ENCODE peak calls at places on chromosomes 6 and 20, in seven cellular contexts. T is HepG2, B is A549, G is HCT116, K is uterus, V is H1, J is transverse colon. L is an unnamed sample. For H3K9me3, the result is how much of the 10 kb centered on the place peaks cover.

GRCh38 chr6:12886961-12887775 is 170.6 kb downstream of the PHACTR1 start:
- DNase-seq in J (no peak), K (no peak), T (no peak), B (no peak), G (no peak), V (peak), L (no peak)

GRCh38 chr6:20688710-20689500 is 154.6 kb downstream of the CDKAL1 start:
- DNase-seq in J (no peak), V (no peak), K (no peak), T (no peak), B (no peak), G (no peak), L (no peak)

GRCh38 chr6:124888581-124889371 is 73.5 kb upstream of the RNF217 start:
- DNase-seq in T (no peak), G (no peak), K (no peak), J (no peak), V (no peak), B (peak), L (no peak)

GRCh38 chr6:133894795-133895401 is 6.0 kb downstream of the TCF21 start:
- DNase-seq in G (no peak), B (peak), V (no peak), J (no peak), K (peak), T (no peak), L (no peak)

GRCh38 chr6:19761114-19761513 is 76.1 kb upstream of the ID4 start:
- DNase-seq in T (no peak), K (no peak), G (no peak), V (no peak), J (no peak), B (no peak), L (no peak)

GRCh38 chr6:54935739-54936138 is 89.2 kb downstream of the FAM83B start:
- DNase-seq in G (peak), T (no peak), B (peak), V (no peak), K (no peak), J (no peak), L (no peak)

GRCh38 chr6:17703256-17703694 is 3.5 kb downstream of the NUP153 start:
- DNase-seq in V (no peak), B (peak), K (peak), T (peak), G (no peak), J (no peak), L (no peak)

GRCh38 chr20:61572789-61573188 is 320.7 kb downstream of the CDH4 start:
- DNase-seq in B (no peak), V (no peak), T (no peak), J (no peak), G (no peak), K (no peak), L (no peak)

GRCh38 chr6:128492386-128492785 is 28.0 kb downstream of the PTPRK start:
- DNase-seq in V (no peak), G (no peak), B (peak), K (no peak), J (no peak), T (no peak), L (peak)

GRCh38 chr20:43262341-43262740 is 72.6 kb upstream of the PTPRT start:
- DNase-seq in B (no peak), T (peak), G (no peak), V (no peak), J (no peak), K (no peak), L (no peak)

GRCh38 chr6:170031096-170031471 is 259.8 kb downstream of the DLL1 start:
- DNase-seq in J (peak), T (no peak), G (no peak), K (no peak), B (no peak), V (no peak), L (peak)

GRCh38 chr20:24683676-24684075 is 214.2 kb downstream of the SYNDIG1 start:
- DNase-seq in G (no peak), T (no peak), B (no peak), K (no peak), V (no peak), J (no peak), L (no peak)

GRCh38 chr20:43910564-43910963 is 4.1 kb upstream of the TOX2 start:
- DNase-seq in G (no peak), K (no peak), J (no peak), B (no peak), V (no peak), T (no peak), L (no peak)

GRCh38 chr6:11263185-11263817 is 30.8 kb upstream of the NEDD9 start:
- DNase-seq in G (no peak), B (peak), T (peak), V (no peak), K (peak), J (peak), L (no peak)

GRCh38 chr6:88870728-88871330 is 92.6 kb downstream of the RNGTT start:
- DNase-seq in B (peak), K (peak), T (peak), G (peak), V (no peak), J (peak), L (no peak)

GRCh38 chr6:21808551-21809181 is 215.1 kb downstream of the SOX4 start:
- DNase-seq in G (no peak), T (no peak), V (no peak), B (no peak), K (peak), J (peak), L (no peak)

GRCh38 chr6:24154121-24154520 is 28.1 kb downstream of the NRSN1 start:
- DNase-seq in G (no peak), V (no peak), T (no peak), K (no peak), B (peak), J (no peak), L (no peak)

GRCh38 chr20:20276806-20277530 is 90.9 kb upstream of the INSM1 start:
- DNase-seq in V (no peak), J (no peak), G (no peak), T (no peak), K (no peak), B (no peak), L (no peak)

GRCh38 chr6:158058156-158058723 is 76.6 kb downstream of the SYNJ2 start:
- DNase-seq in J (no peak), K (no peak), B (no peak), G (no peak), T (no peak), V (no peak), L (no peak)

GRCh38 chr6:68876792-68877493 is 241.9 kb downstream of the ADGRB3 start:
- DNase-seq in J (no peak), B (peak), V (no peak), T (peak), K (no peak), G (no peak), L (no peak)

GRCh38 chr20:20237093-20237959 is 130.6 kb upstream of the INSM1 start:
- DNase-seq in J (peak), G (peak), B (peak), V (peak), K (no peak), T (peak), L (peak)

GRCh38 chr6:156790711-156791110 is 13.5 kb downstream of the ARID1B start:
- DNase-seq in K (no peak), B (no peak), J (no peak), V (no peak), T (no peak), G (no peak), L (no peak)

GRCh38 chr20:31712564-31713311 is 9.9 kb downstream of the BCL2L1 start:
- DNase-seq in J (peak), V (peak), B (peak), T (peak), G (peak), K (peak), L (peak)

GRCh38 chr6:42512498-42513042 is 51.3 kb upstream of the UBR2 start:
- DNase-seq in K (no peak), J (no peak), B (no peak), G (no peak), T (no peak), V (no peak), L (no peak)

GRCh38 chr6:120869397-120869796 is 464.9 kb downstream of the TBC1D32 start:
- DNase-seq in K (no peak), B (no peak), J (no peak), T (no peak), V (no peak), G (no peak), L (no peak)

GRCh38 chr6:170137176-170137891 is 153.5 kb downstream of the DLL1 start:
- DNase-seq in J (peak), K (peak), G (no peak), T (no peak), B (no peak), V (peak), L (peak)

GRCh38 chr6:166530211-166531045 is 56.0 kb downstream of the RAMACL start:
- DNase-seq in B (peak), V (no peak), T (no peak), G (peak), K (no peak), J (no peak), L (no peak)

GRCh38 chr6:89369009-89369408 is 16.5 kb upstream of the UBE2J1 start:
- DNase-seq in K (peak), T (peak), G (no peak), J (peak), V (no peak), B (peak), L (peak)

GRCh38 chr6:138044458-138044857 is 62.8 kb downstream of the PERP start:
- DNase-seq in B (no peak), K (no peak), T (no peak), J (no peak), V (no peak), G (no peak), L (no peak)

GRCh38 chr20:58829531-58829941 is 21.2 kb downstream of the GNAS-AS1 start:
- DNase-seq in G (no peak), B (no peak), K (no peak), T (no peak), J (no peak), V (no peak), L (peak)

GRCh38 chr6:111748247-111748647 is 125.0 kb downstream of the FYN start:
- DNase-seq in K (no peak), J (no peak), T (no peak), G (no peak), B (no peak), V (peak), L (no peak)

DNA sequence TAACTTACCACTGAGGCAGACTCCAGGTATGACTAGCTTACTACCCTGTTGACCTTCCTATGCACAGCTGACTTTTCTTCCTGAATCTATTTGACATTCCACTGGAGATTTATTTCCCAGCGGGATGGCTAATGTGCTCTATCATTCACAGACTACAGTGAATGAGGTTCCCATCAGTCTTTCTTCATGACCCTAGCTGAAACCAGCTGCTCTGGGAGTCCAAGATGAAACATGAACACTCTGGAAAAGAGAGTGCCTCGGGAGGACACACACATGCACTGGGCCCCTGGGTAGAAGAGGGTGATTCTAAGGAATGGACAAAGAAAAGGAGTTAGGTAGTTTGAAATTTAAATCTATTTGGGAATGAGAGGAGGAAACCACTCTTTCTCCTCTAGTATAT is 82.6 kb upstream of the DST start:
- DNase-seq in B (no peak), J (no peak), T (peak), G (no peak), K (no peak), V (no peak), L (no peak)
- H3K27ac ChIP-seq in B (peak), J (peak), T (peak), G (peak), K (no peak), V (no peak), L (no peak)

GRCh38 chr6:364609-365540 is 26.7 kb upstream of the IRF4 start:
- DNase-seq in G (no peak), V (no peak), T (no peak), B (no peak), J (no peak), K (no peak), L (no peak)
- H3K9me3 ChIP-seq in G (under half), V (half or more), T (under half), B (under half), J (under half), K (under half), L (under half)

GRCh38 chr6:3749991-3750323 is 1.6 kb downstream of the PXDC1 start:
- DNase-seq in B (no peak), T (peak), J (peak), V (no peak), G (no peak), K (peak), L (peak)

GRCh38 chr6:3751019-3751729 is at the start of gene PXDC1:
- DNase-seq in K (no peak), J (no peak), G (no peak), V (peak), B (no peak), T (no peak), L (no peak)

GRCh38 chr6:3749390-3749978 is 2.0 kb downstream of the PXDC1 start:
- DNase-seq in B (no peak), K (no peak), V (no peak), J (peak), T (no peak), G (no peak), L (peak)

GRCh38 chr6:3751730-3752537 is 421 bp upstream of the PXDC1 start:
- DNase-seq in V (peak), K (peak), T (peak), G (peak), B (peak), J (peak), L (peak)

GRCh38 chr6:3750324-3751018 is 1.0 kb downstream of the PXDC1 start:
- DNase-seq in B (no peak), V (peak), K (peak), G (no peak), J (peak), T (peak), L (peak)
- TF ChIP-seq POLR2A in B (no peak), V (no peak), K (peak), G (no peak), J (peak), T (no peak), L (peak)

DNA sequence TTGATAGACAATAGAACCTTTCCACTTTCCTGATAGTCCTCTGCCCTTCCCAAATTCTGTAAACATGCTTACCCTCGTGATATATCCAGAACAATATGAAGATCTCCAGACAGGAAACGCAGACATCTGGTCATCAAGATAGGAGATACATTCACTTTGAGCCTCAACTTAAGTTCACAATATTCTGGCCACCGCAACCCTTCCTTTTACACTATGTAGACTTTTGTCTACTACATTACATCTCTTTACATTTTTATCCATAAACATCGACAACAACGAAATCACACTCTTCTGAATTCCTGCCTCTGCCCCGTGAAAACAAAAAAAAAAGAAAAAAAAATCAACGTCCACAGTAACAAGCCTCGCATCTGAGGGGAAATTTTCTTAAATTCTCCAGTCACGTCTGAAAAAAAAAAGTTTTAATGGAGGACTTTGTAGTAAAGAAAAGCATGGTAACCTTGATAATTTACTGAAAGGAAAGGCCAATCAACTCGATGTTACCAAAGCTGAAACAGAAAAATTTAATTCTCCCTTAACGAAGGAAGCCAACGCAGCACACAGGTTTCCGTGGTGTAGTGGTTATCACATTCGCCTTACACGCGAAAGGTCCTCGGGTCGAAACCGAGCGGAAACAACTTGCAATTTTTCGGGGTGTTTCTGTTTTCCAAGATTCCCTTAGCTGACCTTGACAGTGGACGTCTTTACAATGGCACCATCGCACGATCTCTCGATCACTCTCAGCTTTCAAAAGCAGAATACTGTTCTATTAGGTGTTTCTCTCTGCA is 21.8 kb downstream of the POM121L2 start:
- DNase-seq in T (peak), K (no peak), V (peak), J (no peak), G (no peak), B (peak), L (no peak)
- H3K27ac ChIP-seq in T (no peak), K (no peak), V (no peak), J (no peak), G (no peak), B (peak), L (no peak)

DNA sequence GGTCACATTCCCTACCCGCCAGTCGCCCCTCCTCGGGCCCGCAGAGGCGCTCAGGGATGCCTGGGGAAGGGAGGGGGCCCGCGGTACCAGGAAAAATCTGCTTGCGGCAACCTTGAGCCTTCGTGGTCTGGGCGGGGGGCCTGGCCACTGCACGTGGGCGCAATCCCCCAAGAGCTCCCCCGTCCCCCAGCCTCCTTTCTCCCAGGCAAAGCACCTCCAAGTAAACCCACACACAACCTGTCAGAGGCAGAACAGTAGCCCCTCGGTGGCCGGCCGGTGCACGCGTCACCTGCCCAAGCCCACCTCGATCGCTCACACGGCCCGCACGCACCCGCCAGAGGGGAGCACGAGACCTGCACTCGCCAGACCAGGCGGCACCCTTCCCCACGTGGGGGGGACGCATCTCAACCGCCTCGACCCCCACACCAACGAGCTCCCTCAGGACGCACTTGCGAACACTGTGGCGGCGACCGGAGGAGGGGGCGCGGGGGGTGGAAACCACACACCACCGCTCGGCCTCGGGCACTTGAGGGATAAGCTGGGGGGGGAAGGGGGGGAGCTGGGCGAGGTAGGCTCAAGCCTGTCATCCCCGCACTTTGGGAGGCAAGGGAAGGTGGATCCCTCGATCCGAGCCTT is 1955.7 kb upstream of the DEFB115 start:
- DNase-seq in B (no peak), J (no peak), K (no peak), G (no peak), V (no peak), T (no peak), L (no peak)
- H3K9me3 ChIP-seq in B (under half), J (under half), K (under half), G (under half), V (half or more), T (half or more), L (half or more)

GRCh38 chr20:57390604-57391438 is at the start of gene RBM38:
- DNase-seq in T (peak), K (peak), V (peak), G (peak), B (peak), J (peak), L (no peak)
- TF ChIP-seq POLR2A in T (no peak), K (no peak), V (no peak), G (no peak), B (no peak), J (no peak), L (no peak)

DNA sequence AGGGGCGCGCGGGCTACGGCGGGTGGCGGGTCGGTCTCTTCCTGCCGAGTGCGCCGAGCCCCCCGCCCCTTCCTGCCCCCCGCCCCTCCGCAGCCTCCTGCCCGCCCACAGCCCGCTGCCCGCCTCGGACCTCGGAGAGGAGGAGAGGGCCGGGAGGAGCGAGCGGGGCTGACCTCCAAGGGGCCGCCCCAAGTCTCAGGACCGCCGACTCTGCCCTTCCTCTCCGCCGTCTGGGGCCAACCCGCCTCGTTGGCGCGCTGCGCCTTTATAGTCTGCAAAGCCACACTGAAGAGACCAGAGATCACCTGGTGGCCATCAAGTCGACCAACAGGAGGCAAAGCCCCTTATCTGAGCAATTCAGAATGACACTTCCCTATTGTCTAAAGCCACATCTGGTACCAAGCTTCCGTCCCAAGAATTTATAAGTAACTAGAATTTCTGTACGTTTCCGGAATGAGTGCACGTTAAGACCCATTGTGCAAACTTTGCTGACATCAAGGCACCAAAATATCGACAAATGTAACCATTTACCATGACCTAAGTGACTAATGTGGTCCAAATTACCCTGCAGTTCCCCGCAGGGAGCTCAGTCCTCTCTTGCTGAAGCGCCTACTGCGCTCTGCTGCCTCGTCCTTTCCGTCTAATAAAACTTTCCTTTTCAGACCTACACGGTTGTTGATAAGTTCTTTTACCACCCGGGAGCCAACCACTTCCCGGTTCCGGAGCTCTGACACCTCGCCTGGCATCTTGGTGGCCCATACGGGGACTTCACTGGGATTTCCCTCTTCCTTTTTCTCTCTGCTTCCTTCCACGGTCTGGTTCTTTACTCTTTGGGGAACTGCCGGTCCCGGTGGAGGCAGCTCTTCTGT is at the start of gene CPXM1:
- DNase-seq in B (no peak), J (no peak), K (no peak), V (peak), T (peak), G (no peak), L (no peak)
- H3K27ac ChIP-seq in B (no peak), J (no peak), K (peak), V (no peak), T (no peak), G (no peak), L (peak)

DNA sequence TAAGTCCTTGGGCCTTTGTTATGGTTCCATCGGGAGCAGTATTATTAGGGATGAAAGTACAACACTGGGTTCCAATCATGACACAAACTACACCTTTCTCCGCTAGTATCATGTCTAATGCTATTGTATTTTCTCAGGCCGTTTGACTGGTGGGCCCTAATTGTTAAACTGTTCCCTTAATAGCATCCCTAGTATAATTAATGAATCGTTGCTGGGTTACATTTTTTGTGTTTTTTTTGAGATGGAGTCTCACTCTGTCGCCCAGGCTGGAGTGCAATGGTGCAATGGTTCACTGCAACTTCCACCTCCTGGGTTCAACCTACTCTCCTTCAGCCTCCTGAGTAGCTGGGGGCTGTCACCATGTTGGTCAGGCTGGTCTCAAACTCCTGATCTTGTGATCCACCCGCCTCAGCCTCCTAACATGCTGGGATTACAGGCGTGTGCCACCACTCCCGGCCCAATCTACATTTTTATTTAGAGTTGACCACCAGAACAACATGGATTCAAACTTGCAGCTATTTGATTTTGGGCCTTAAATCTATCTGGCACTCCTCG is 4.1 kb upstream of the ZNFX1 start:
- DNase-seq in K (no peak), J (no peak), B (no peak), T (no peak), V (no peak), G (no peak), L (no peak)
- H3K9me3 ChIP-seq in K (under half), J (under half), B (under half), T (under half), V (under half), G (under half), L (half or more)

L was measured in breast epithelium.